ENCODE peak calls at places on chromosomes 7 and 10, in ten cellular contexts. C is AG09319, L is neural progenitor cell, M is upper lobe of left lung, G is OCI-LY7, F is uterus, Q is upper lobe of right lung, P is coronary artery, D is AG04450, K is GM20000. O is an unnamed sample.

GRCh38 chr7:302054-302992 is 12.4 kb downstream of the FOXL3 start:
- DNase-seq in C (no peak), L (no peak), M (peak), G (no peak), F (no peak), Q (peak), P (no peak), D (no peak), K (no peak), O (no peak)

GRCh38 chr10:126975221-126975620 is 70.0 kb downstream of the DOCK1 start:
- DNase-seq in C (no peak), L (no peak), M (no peak), G (no peak), F (no peak), Q (no peak), P (no peak), D (no peak), K (no peak), O (no peak)

GRCh38 chr7:139673230-139673629 is 104.6 kb downstream of the HIPK2 start:
- DNase-seq in C (no peak), L (no peak), M (no peak), G (no peak), F (no peak), Q (no peak), P (no peak), D (no peak), K (peak), O (no peak)

GRCh38 chr10:67549390-67549789 is 146.6 kb downstream of the CTNNA3 start:
- DNase-seq in C (no peak), L (no peak), M (no peak), G (no peak), F (no peak), Q (no peak), P (no peak), D (peak), K (no peak), O (no peak)

GRCh38 chr10:43938810-43939209 is 290.1 kb upstream of the ZNF32 start:
- DNase-seq in C (no peak), L (no peak), M (peak), G (no peak), F (no peak), Q (peak), P (peak), D (no peak), K (no peak), O (no peak)

GRCh38 chr10:22029450-22030236 is 26.1 kb upstream of the DNAJC1 start:
- DNase-seq in C (no peak), L (no peak), M (no peak), G (no peak), F (no peak), Q (no peak), P (no peak), D (no peak), K (no peak), O (no peak)

GRCh38 chr10:48469516-48470020 is 135.3 kb downstream of the ARHGAP22 start:
- DNase-seq in C (no peak), L (no peak), M (no peak), G (no peak), F (peak), Q (peak), P (peak), D (no peak), K (no peak), O (no peak)

GRCh38 chr10:74150151-74151056 is at the start of gene AP3M1:
- DNase-seq in C (no peak), L (peak), M (peak), G (peak), F (peak), Q (peak), P (peak), D (no peak), K (peak), O (peak)

GRCh38 chr7:134028853-134029252 is 98.3 kb upstream of the LRGUK start:
- DNase-seq in C (no peak), L (no peak), M (no peak), G (no peak), F (no peak), Q (no peak), P (no peak), D (no peak), K (no peak), O (no peak)

GRCh38 chr7:55254242-55254595 is 110.9 kb upstream of the LANCL2 start:
- DNase-seq in C (no peak), L (no peak), M (no peak), G (no peak), F (no peak), Q (no peak), P (no peak), D (no peak), K (no peak), O (no peak)

GRCh38 chr10:70578371-70578947 is 24.1 kb downstream of the PRF1 start:
- DNase-seq in C (no peak), L (no peak), M (no peak), G (peak), F (no peak), Q (peak), P (no peak), D (peak), K (peak), O (no peak)

GRCh38 chr7:27576360-27576944 is 86.2 kb downstream of the HIBADH start:
- DNase-seq in C (no peak), L (peak), M (no peak), G (peak), F (no peak), Q (no peak), P (no peak), D (peak), K (peak), O (no peak)

GRCh38 chr7:155763721-155764431 is 48.4 kb downstream of the SHH start:
- DNase-seq in C (no peak), L (no peak), M (no peak), G (no peak), F (no peak), Q (no peak), P (no peak), D (peak), K (peak), O (no peak)

GRCh38 chr10:118838364-118838763 is 83.6 kb upstream of the CACUL1 start:
- DNase-seq in C (no peak), L (no peak), M (no peak), G (no peak), F (no peak), Q (no peak), P (no peak), D (no peak), K (no peak), O (no peak)

GRCh38 chr7:84231157-84231556 is 36.6 kb upstream of the SEMA3A start:
- DNase-seq in C (no peak), L (no peak), M (no peak), G (no peak), F (no peak), Q (no peak), P (no peak), D (no peak), K (no peak), O (no peak)

GRCh38 chr10:77005901-77006300 is 631.7 kb downstream of the KCNMA1 start:
- DNase-seq in C (no peak), L (no peak), M (no peak), G (no peak), F (no peak), Q (no peak), P (no peak), D (no peak), K (no peak), O (no peak)

GRCh38 chr7:41971640-41972187 is 265.3 kb downstream of the GLI3 start:
- DNase-seq in C (no peak), L (no peak), M (no peak), G (no peak), F (no peak), Q (no peak), P (no peak), D (no peak), K (no peak), O (no peak)

GRCh38 chr7:1729773-1730172 is 59.7 kb downstream of the ELFN1 start:
- DNase-seq in C (no peak), L (no peak), M (peak), G (no peak), F (no peak), Q (no peak), P (no peak), D (no peak), K (no peak), O (no peak)

GRCh38 chr7:79096361-79096805 is 357.1 kb downstream of the MAGI2 start:
- DNase-seq in C (no peak), L (no peak), M (no peak), G (no peak), F (no peak), Q (no peak), P (no peak), D (no peak), K (no peak), O (no peak)

GRCh38 chr7:2309889-2310331 is 4.3 kb downstream of the SNX8 start:
- DNase-seq in C (no peak), L (peak), M (no peak), G (no peak), F (no peak), Q (no peak), P (no peak), D (peak), K (no peak), O (peak)

GRCh38 chr10:18164093-18164492 is 23.9 kb downstream of the CACNB2 start:
- DNase-seq in C (peak), L (no peak), M (no peak), G (no peak), F (no peak), Q (no peak), P (no peak), D (peak), K (no peak), O (no peak)

GRCh38 chr10:65320256-65321026 is 1605.4 kb upstream of the LRRTM3 start:
- DNase-seq in C (no peak), L (no peak), M (no peak), G (no peak), F (no peak), Q (no peak), P (no peak), D (no peak), K (no peak), O (no peak)

GRCh38 chr10:49744091-49744685 is 17.9 kb downstream of the OGDHL start:
- DNase-seq in C (no peak), L (no peak), M (no peak), G (no peak), F (no peak), Q (no peak), P (peak), D (no peak), K (no peak), O (no peak)

GRCh38 chr7:155300641-155301452 is 3.2 kb downstream of the INSIG1 start:
- DNase-seq in C (no peak), L (no peak), M (no peak), G (no peak), F (no peak), Q (no peak), P (no peak), D (no peak), K (no peak), O (no peak)

GRCh38 chr10:12455774-12456173 is 106.4 kb downstream of the CAMK1D start:
- DNase-seq in C (peak), L (no peak), M (no peak), G (no peak), F (no peak), Q (no peak), P (no peak), D (no peak), K (no peak), O (no peak)

GRCh38 chr10:80202934-80203834 is 2.2 kb downstream of the ANXA11 start:
- DNase-seq in C (peak), L (peak), M (no peak), G (peak), F (peak), Q (peak), P (peak), D (peak), K (peak), O (peak)

GRCh38 chr10:132065491-132066105 is at the start of gene JAKMIP3:
- DNase-seq in C (peak), L (peak), M (peak), G (no peak), F (peak), Q (peak), P (peak), D (peak), K (no peak), O (peak)
- TF ChIP-seq CTCF in C (no peak), L (no peak), M (no peak), G (no peak), F (no peak), Q (no peak), P (no peak), D (no peak), K (no peak), O (no peak)

DNA sequence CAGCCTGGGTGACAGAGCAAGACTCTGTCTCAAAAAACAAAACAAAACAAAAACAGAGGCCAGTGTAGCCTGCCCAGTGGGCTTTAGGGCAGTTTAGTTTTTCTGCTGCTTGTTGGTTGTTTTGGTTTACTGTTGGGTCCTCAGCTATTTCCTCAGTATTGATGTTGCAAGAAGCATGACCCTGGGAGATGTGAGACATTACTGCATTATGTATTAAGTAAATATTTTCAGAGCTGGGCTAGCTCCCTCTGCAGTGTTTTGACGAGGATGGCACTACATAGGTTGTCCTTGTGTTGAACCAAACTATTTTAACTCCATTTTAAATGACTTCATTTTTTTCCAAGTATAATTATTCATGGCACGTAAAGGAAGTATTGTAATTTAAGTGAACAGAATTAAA is 4.8 kb downstream of the AKAP9 start:
- DNase-seq in C (peak), L (no peak), M (no peak), G (no peak), F (no peak), Q (no peak), P (no peak), D (peak), K (no peak), O (no peak)
- TF ChIP-seq CTCF in C (peak), L (no peak), M (no peak), G (no peak), F (no peak), Q (peak), P (no peak), D (peak), K (no peak), O (no peak)

GRCh38 chr7:98879198-98879988 is 1.1 kb downstream of the TRRAP start:
- DNase-seq in C (no peak), L (peak), M (no peak), G (peak), F (no peak), Q (peak), P (peak), D (no peak), K (peak), O (no peak)
- TF ChIP-seq CTCF in C (no peak), L (peak), M (no peak), G (peak), F (no peak), Q (no peak), P (no peak), D (no peak), K (peak), O (no peak)

GRCh38 chr10:110378019-110378418 is 73.3 kb upstream of the SMNDC1 start:
- DNase-seq in C (no peak), L (no peak), M (no peak), G (peak), F (no peak), Q (no peak), P (no peak), D (no peak), K (no peak), O (no peak)
- TF ChIP-seq CTCF in C (no peak), L (no peak), M (no peak), G (no peak), F (no peak), Q (no peak), P (no peak), D (no peak), K (no peak), O (no peak)

GRCh38 chr7:142298009-142298408 is 40.2 kb upstream of the PRSS58 start:
- DNase-seq in C (no peak), L (peak), M (no peak), G (peak), F (no peak), Q (no peak), P (no peak), D (no peak), K (no peak), O (no peak)
- TF ChIP-seq CTCF in C (no peak), L (peak), M (no peak), G (peak), F (no peak), Q (peak), P (no peak), D (peak), K (no peak), O (no peak)

GRCh38 chr7:73522081-73522818 is at the start of gene BAZ1B:
- DNase-seq in C (peak), L (peak), M (peak), G (peak), F (peak), Q (peak), P (peak), D (peak), K (peak), O (peak)
- TF ChIP-seq CTCF in C (no peak), L (peak), M (peak), G (no peak), F (no peak), Q (peak), P (no peak), D (peak), K (no peak), O (no peak)

GRCh38 chr10:113980408-113981087 is 63.1 kb upstream of the ADRB1 start:
- DNase-seq in C (no peak), L (no peak), M (no peak), G (peak), F (no peak), Q (no peak), P (no peak), D (no peak), K (no peak), O (no peak)
- TF ChIP-seq CTCF in C (no peak), L (peak), M (peak), G (peak), F (no peak), Q (peak), P (no peak), D (peak), K (no peak), O (no peak)

GRCh38 chr7:69612981-69613380 is 14.7 kb downstream of the AUTS2 start:
- DNase-seq in C (no peak), L (no peak), M (no peak), G (no peak), F (no peak), Q (no peak), P (no peak), D (no peak), K (no peak), O (no peak)

GRCh38 chr7:69608878-69609277 is 10.6 kb downstream of the AUTS2 start:
- DNase-seq in C (no peak), L (peak), M (no peak), G (no peak), F (no peak), Q (no peak), P (no peak), D (no peak), K (no peak), O (no peak)

GRCh38 chr7:69608049-69608448 is 9.8 kb downstream of the AUTS2 start:
- DNase-seq in C (no peak), L (peak), M (no peak), G (no peak), F (no peak), Q (no peak), P (no peak), D (no peak), K (no peak), O (no peak)

GRCh38 chr7:69609901-69610674 is 11.8 kb downstream of the AUTS2 start:
- DNase-seq in C (no peak), L (no peak), M (no peak), G (no peak), F (no peak), Q (no peak), P (no peak), D (no peak), K (no peak), O (no peak)

DNA sequence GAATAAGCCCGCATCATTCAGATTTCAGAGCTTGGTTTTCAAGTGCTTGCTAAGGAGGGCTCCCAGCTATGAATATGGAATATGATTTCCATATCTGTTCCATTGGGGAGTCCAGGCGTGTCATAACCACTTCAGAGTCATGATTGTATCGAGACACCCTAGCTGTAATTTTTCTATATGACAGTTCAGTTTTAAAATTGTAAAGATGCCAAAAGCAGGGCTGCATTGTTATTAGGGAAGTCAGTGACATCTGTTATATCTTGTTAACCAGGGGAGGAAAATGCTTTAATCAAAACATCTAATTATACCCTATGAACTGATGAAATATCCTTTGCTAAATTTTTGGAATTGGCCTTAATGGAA is 12.4 kb downstream of the AUTS2 start:
- DNase-seq in C (no peak), L (no peak), M (no peak), G (no peak), F (no peak), Q (no peak), P (no peak), D (no peak), K (no peak), O (no peak)
- TF ChIP-seq CTCF in C (no peak), L (no peak), M (no peak), G (no peak), F (no peak), Q (no peak), P (no peak), D (no peak), K (no peak), O (no peak)

GRCh38 chr10:56116684-56117083 is 244.4 kb downstream of the ZWINT start:
- DNase-seq in C (no peak), L (peak), M (no peak), G (no peak), F (no peak), Q (no peak), P (no peak), D (no peak), K (no peak), O (no peak)
- TF ChIP-seq CTCF in C (no peak), L (peak), M (no peak), G (peak), F (no peak), Q (no peak), P (no peak), D (no peak), K (no peak), O (no peak)

GRCh38 chr7:103609778-103610177 is 163.8 kb upstream of the SLC26A5 start:
- DNase-seq in C (no peak), L (no peak), M (no peak), G (no peak), F (no peak), Q (no peak), P (no peak), D (no peak), K (no peak), O (no peak)

GRCh38 chr7:103613655-103614642 is 167.9 kb upstream of the SLC26A5 start:
- DNase-seq in C (no peak), L (peak), M (no peak), G (no peak), F (no peak), Q (no peak), P (no peak), D (no peak), K (no peak), O (no peak)
- TF ChIP-seq CTCF in C (peak), L (peak), M (no peak), G (peak), F (no peak), Q (no peak), P (no peak), D (peak), K (no peak), O (no peak)

O was measured in mesothelial cell of epicardium.